ENCODE peak calls at places on chromosomes 11 and 22, in ten cellular contexts. Q is IMR-90; B is AG09309; V is breast epithelium; O is activated T-helper 1 cell treated with anti-CD3 and anti-CD28 coated beads, Interleukin-2, amount 50 U/mL, for 16 hours; E is NCI-H1105 treated with DMSO at 0.1 percent for 48 hours; Z is stimulated activated CD4-positive, alpha-beta T cell treated with anti-CD3 and anti-CD28 coated beads, TNF-alpha, amount 100 ng/mL, for 24 hours; F is lower leg skin; S is CD8-positive, alpha-beta memory T cell; X is stomach. C is an unnamed sample.

GRCh38 chr11:8362899-8363298 is 99.2 kb upstream of the LMO1 start:
- DNase-seq in Q (no peak), B (no peak), V (no peak), O (no peak), E (no peak), Z (no peak), F (no peak), S (no peak), X (no peak), C (no peak)

GRCh38 chr11:124865181-124865901 is at the start of gene ROBO3:
- DNase-seq in Q (no peak), B (no peak), V (no peak), O (no peak), E (peak; percentile 78), Z (no peak), F (no peak), S (no peak), X (no peak), C (no peak)

GRCh38 chr11:797300-798092 is 585 bp downstream of the SLC25A22 start:
- DNase-seq in Q (peak; percentile 84), B (no peak), V (no peak), O (peak; percentile 39), E (peak; percentile 72), Z (peak; percentile 55), F (no peak), S (peak; percentile 93), X (peak; percentile 60), C (no peak)

GRCh38 chr22:19957445-19957844 is 15.8 kb upstream of the TXNRD2 start:
- DNase-seq in Q (no peak), B (no peak), V (no peak), O (no peak), E (no peak), Z (no peak), F (no peak), S (no peak), X (no peak), C (no peak)

GRCh38 chr22:50504245-50505211 is 3.0 kb downstream of the LMF2 start:
- DNase-seq in Q (no peak), B (no peak), V (no peak), O (no peak), E (no peak), Z (no peak), F (no peak), S (no peak), X (no peak), C (peak; percentile 68)

GRCh38 chr11:126573325-126574076 is 218.0 kb downstream of the ST3GAL4 start:
- DNase-seq in Q (no peak), B (no peak), V (no peak), O (no peak), E (peak; percentile 94), Z (no peak), F (no peak), S (no peak), X (no peak), C (no peak)

GRCh38 chr11:96241351-96241841 is 101.6 kb downstream of the MAML2 start:
- DNase-seq in Q (no peak), B (no peak), V (no peak), O (no peak), E (no peak), Z (no peak), F (no peak), S (no peak), X (no peak), C (no peak)

GRCh38 chr11:1206391-1207271 is 16.2 kb upstream of the MUC5B start:
- DNase-seq in Q (no peak), B (no peak), V (peak; percentile 48), O (no peak), E (no peak), Z (no peak), F (no peak), S (peak; percentile 39), X (no peak), C (peak; percentile 77)

GRCh38 chr22:18022851-18023250 is 1.5 kb downstream of the MICAL3 start:
- DNase-seq in Q (no peak), B (no peak), V (no peak), O (no peak), E (no peak), Z (no peak), F (no peak), S (no peak), X (no peak), C (no peak)

GRCh38 chr22:38685761-38686160 is 4.0 kb downstream of the TOMM22 start:
- DNase-seq in Q (no peak), B (no peak), V (no peak), O (no peak), E (no peak), Z (no peak), F (no peak), S (no peak), X (no peak), C (no peak)

GRCh38 chr11:26112190-26112715 is 219.7 kb upstream of the ANO3 start:
- DNase-seq in Q (no peak), B (no peak), V (no peak), O (no peak), E (no peak), Z (no peak), F (no peak), S (no peak), X (no peak), C (no peak)

GRCh38 chr11:44787070-44787469 is 60.3 kb downstream of the TSPAN18 start:
- DNase-seq in Q (no peak), B (no peak), V (no peak), O (no peak), E (no peak), Z (no peak), F (no peak), S (no peak), X (no peak), C (no peak)